ENCODE peak calls at places on chromosomes 16 and 17, in six cellular contexts. E is nephron progenitor cell, R is HFFc6, A is osteocyte, T is cardiac fibroblast, M is MM.1S. I is an unnamed sample.

GRCh38 chr17:11369570-11369969 is 128.6 kb downstream of the SHISA6 start:
- DNase-seq in E (no peak), R (no peak), A (no peak), T (no peak), M (no peak), I (no peak)

GRCh38 chr17:38636054-38636453 is 30.3 kb upstream of the SRCIN1 start:
- DNase-seq in E (no peak), R (no peak), A (no peak), T (no peak), M (no peak), I (no peak)

GRCh38 chr17:16924701-16925440 is 47.0 kb downstream of the TNFRSF13B start:
- DNase-seq in E (no peak), R (no peak), A (no peak), T (no peak), M (no peak), I (no peak)

GRCh38 chr17:60678118-60678444 is 430 bp downstream of the BCAS3 start:
- DNase-seq in E (no peak), R (no peak), A (peak; percentile 64), T (no peak), M (no peak), I (no peak)

GRCh38 chr17:36503456-36504155 is 17.1 kb downstream of the ZNHIT3 start:
- DNase-seq in E (no peak), R (no peak), A (no peak), T (no peak), M (no peak), I (no peak)

GRCh38 chr17:10021239-10021638 is 116.2 kb upstream of the RCVRN start:
- DNase-seq in E (peak; percentile 33), R (no peak), A (no peak), T (no peak), M (peak; percentile 30), I (no peak)

GRCh38 chr17:10077561-10078299 is 120.7 kb downstream of the GAS7 start:
- DNase-seq in E (no peak), R (no peak), A (no peak), T (no peak), M (no peak), I (no peak)

GRCh38 chr17:81285179-81285878 is 9.8 kb downstream of the SLC38A10 start:
- DNase-seq in E (no peak), R (no peak), A (no peak), T (peak; percentile 66), M (peak; percentile 33), I (peak; percentile 84)

GRCh38 chr16:69481901-69482341 is 57.5 kb downstream of the CYB5B start:
- DNase-seq in E (no peak), R (no peak), A (no peak), T (peak; percentile 92), M (no peak), I (no peak)

GRCh38 chr17:30000001-30000754 is 58.7 kb downstream of the EFCAB5 start:
- DNase-seq in E (no peak), R (no peak), A (no peak), T (peak; percentile 22), M (peak; percentile 59), I (no peak)
- TF ChIP-seq CTCF in E (no peak), R (peak; percentile 50), A (peak; percentile 24), T (no peak), M (peak; percentile 44), I (no peak)

DNA sequence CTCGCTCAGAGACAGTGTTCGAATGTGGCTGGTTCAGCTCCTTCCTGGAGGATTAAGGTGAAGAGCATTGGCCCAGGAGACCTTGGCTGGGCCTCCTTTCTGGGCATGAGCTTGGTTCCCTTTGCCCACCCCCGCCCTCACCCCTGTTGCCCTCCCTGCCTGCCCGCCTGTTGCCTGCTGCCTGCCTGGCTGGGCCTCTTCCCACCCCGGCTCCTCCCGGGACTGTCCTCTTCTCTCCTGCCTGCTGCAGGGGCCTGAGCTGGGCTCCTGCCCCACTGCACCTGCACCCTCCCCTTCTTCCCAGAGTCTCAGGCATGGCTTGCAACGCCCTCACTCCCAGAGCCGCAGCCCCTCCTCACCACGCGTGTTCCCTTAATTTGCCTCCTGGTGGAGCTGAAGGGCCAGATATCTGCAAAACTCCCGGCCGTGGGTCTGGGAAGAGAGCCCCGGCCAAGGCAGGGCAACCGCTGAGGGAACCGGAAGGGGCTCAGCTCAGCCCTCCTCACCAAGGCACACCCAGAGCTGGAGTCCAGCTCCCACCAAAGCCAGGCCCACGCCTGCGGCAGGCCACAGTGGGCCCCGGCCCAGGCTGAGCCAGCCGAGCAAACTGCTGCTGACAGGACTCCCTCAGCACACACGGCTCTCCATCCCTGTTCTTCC is 31.2 kb downstream of the MNT start:
- DNase-seq in E (peak; percentile 46), R (no peak), A (no peak), T (peak; percentile 43), M (no peak), I (no peak)
- TF ChIP-seq CTCF in E (peak; percentile 10), R (no peak), A (no peak), T (no peak), M (no peak), I (no peak)

DNA sequence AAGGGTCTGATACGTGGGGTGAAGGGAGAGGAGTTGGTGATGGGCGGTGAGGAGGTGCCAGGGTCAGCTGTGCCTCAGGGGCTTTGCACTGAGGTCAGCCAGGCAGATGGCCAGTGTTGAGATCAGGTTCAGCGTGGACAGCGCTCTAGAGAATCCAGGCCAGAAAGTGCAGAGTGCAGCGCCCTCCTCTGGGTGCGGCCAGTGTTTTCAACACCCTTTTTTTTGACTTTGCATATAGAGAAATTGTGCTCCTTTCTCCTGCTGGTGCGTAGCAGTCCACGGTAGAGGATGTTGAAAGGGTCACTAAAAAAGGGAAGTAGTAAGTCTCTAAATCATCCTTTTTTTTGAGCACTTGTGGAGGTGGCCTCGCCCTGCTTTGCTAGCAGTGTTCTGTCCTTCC is 53.9 kb downstream of the BANP start:
- DNase-seq in E (peak; percentile 38), R (no peak), A (no peak), T (no peak), M (no peak), I (peak; percentile 50)
- TF ChIP-seq CTCF in E (peak; percentile 21), R (peak; percentile 54), A (peak; percentile 33), T (peak; percentile 25), M (no peak), I (peak; percentile 29)

GRCh38 chr16:87778830-87779579 is 13.2 kb upstream of the KLHDC4 start:
- DNase-seq in E (peak; percentile 94), R (peak; percentile 90), A (peak; percentile 97), T (peak; percentile 97), M (peak; percentile 77), I (peak; percentile 87)

GRCh38 chr16:87778476-87778829 is 12.7 kb upstream of the KLHDC4 start:
- DNase-seq in E (no peak), R (no peak), A (no peak), T (no peak), M (no peak), I (no peak)

GRCh38 chr16:87784812-87785211 is 19.0 kb upstream of the KLHDC4 start:
- DNase-seq in E (no peak), R (peak; percentile 25), A (no peak), T (peak; percentile 46), M (no peak), I (no peak)

DNA sequence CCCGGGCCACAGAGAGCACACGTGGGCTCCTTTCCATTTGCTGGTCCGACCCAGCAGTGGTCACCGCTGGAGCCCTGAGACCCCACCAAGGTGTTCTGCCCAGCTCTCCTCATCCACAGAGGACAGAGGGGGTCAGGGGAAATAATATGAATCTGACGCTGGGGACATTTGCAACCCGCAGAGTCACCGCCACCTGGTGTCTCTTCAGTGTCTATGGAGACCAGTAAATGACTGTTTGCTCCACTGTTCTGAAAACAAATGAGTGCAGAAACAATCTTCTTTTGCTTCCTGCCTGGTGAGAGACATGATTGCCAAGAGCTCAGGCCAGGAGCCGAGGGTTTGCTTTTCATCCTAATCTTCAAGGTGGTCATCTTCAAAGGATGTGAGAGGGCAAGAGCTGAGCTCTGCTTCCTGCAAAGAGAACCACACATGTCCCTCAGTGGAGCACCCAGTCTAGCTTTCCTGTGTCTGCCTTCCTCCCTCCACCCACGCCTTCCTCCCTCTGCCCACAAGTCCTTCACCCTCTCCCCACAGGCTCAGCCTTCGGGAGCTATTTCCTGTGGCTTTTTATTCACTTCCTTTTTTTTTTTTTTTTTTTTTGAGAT is 14.7 kb upstream of the KLHDC4 start:
- DNase-seq in E (no peak), R (no peak), A (no peak), T (peak; percentile 73), M (peak; percentile 47), I (peak; percentile 69)
- TF ChIP-seq CTCF in E (no peak), R (no peak), A (no peak), T (no peak), M (no peak), I (no peak)

GRCh38 chr16:57787519-57787905 is 14.8 kb downstream of the KIFC3 start:
- DNase-seq in E (no peak), R (no peak), A (no peak), T (no peak), M (no peak), I (no peak)

GRCh38 chr16:57791156-57791902 is 11.0 kb downstream of the KIFC3 start:
- DNase-seq in E (no peak), R (no peak), A (no peak), T (no peak), M (peak; percentile 67), I (no peak)

GRCh38 chr16:57786632-57787518 is 15.4 kb downstream of the KIFC3 start:
- DNase-seq in E (no peak), R (no peak), A (no peak), T (no peak), M (no peak), I (no peak)

GRCh38 chr16:57788252-57788841 is 13.9 kb downstream of the KIFC3 start:
- DNase-seq in E (no peak), R (no peak), A (no peak), T (no peak), M (no peak), I (no peak)

DNA sequence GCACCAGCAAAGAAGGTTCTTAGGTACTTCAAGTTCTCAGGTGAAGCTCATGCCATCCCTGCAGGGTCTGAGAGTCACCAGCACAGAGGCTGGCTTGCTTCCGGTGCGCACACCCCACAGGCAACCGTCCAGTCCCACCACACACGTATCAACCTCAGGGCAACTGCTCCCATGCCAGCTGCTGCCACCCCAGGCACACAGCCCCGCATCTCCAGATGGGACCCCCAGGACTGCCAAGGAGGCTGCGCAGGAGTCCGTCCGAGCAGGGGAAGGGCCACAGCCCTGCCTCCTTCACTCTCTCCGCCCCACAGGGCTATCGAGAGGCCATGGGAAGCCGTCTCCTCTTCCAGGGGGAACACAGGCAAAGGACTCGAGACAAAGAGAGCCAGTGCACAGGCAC is 13.3 kb downstream of the KIFC3 start:
- DNase-seq in E (no peak), R (no peak), A (no peak), T (no peak), M (no peak), I (no peak)
- TF ChIP-seq CTCF in E (no peak), R (no peak), A (no peak), T (no peak), M (no peak), I (no peak)